ENCODE peak calls at places on chromosome 9, in eight cellular contexts. Z, I, X, S, T, P, J and L are unnamed samples.
A peak's percentile ranks its signal among the peaks of the same experiment; 100 is the strongest.

GRCh38 chr9:77063645-77064285 is 44.3 kb downstream of the FOXB2 start:
- DNase-seq in Z (no peak), I (no peak), X (no peak), S (peak; percentile 47), T (no peak), P (no peak), J (no peak), L (no peak)

GRCh38 chr9:78408388-78408787 is 111.5 kb downstream of the PSAT1 start:
- DNase-seq in Z (no peak), I (no peak), X (no peak), S (no peak), T (no peak), P (no peak), J (no peak), L (no peak)

GRCh38 chr9:15354713-15355112 is 47.7 kb upstream of the TTC39B start:
- DNase-seq in Z (no peak), I (no peak), X (no peak), S (no peak), T (peak; percentile 4), P (no peak), J (no peak), L (no peak)

GRCh38 chr9:89477811-89478583 is 19.9 kb downstream of the SEMA4D start:
- DNase-seq in Z (no peak), I (no peak), X (no peak), S (peak; percentile 46), T (no peak), P (peak; percentile 36), J (no peak), L (no peak)

GRCh38 chr9:130662927-130663257 is 1.5 kb upstream of the PRDM12 start:
- DNase-seq in Z (no peak), I (no peak), X (no peak), S (no peak), T (no peak), P (no peak), J (no peak), L (no peak)

GRCh38 chr9:129726322-129727160 is 26.3 kb downstream of the PTGES start:
- DNase-seq in Z (peak; percentile 70), I (peak; percentile 84), X (peak; percentile 55), S (peak; percentile 78), T (peak; percentile 57), P (peak; percentile 36), J (peak; percentile 63), L (no peak)

GRCh38 chr9:99030082-99030481 is 74.8 kb upstream of the TGFBR1 start:
- DNase-seq in Z (no peak), I (no peak), X (peak; percentile 96), S (peak; percentile 99), T (no peak), P (no peak), J (no peak), L (no peak)

GRCh38 chr9:132231019-132231701 is 69.3 kb downstream of the NTNG2 start:
- DNase-seq in Z (no peak), I (no peak), X (no peak), S (no peak), T (no peak), P (no peak), J (no peak), L (peak; percentile 41)

GRCh38 chr9:2494571-2494970 is 127.0 kb upstream of the VLDLR start:
- DNase-seq in Z (no peak), I (no peak), X (peak; percentile 78), S (peak; percentile 88), T (no peak), P (no peak), J (no peak), L (no peak)

GRCh38 chr9:83630938-83631457 is 8.1 kb downstream of the IDNK start:
- DNase-seq in Z (no peak), I (no peak), X (no peak), S (peak; percentile 42), T (no peak), P (no peak), J (no peak), L (no peak)

GRCh38 chr9:36924071-36924470 is 110.0 kb downstream of the PAX5 start:
- DNase-seq in Z (no peak), I (no peak), X (peak; percentile 15), S (peak; percentile 81), T (no peak), P (no peak), J (no peak), L (no peak)

GRCh38 chr9:73701415-73702057 is 549.9 kb downstream of the ANXA1 start:
- DNase-seq in Z (no peak), I (no peak), X (no peak), S (no peak), T (no peak), P (no peak), J (no peak), L (no peak)

GRCh38 chr9:89178162-89179120 is at the start of gene SHC3:
- DNase-seq in Z (no peak), I (no peak), X (no peak), S (peak; percentile 75), T (no peak), P (no peak), J (no peak), L (no peak)

GRCh38 chr9:16180546-16180945 is 627.7 kb downstream of the CCDC171 start:
- DNase-seq in Z (no peak), I (no peak), X (no peak), S (peak; percentile 51), T (no peak), P (no peak), J (no peak), L (no peak)

GRCh38 chr9:78676623-78677022 is 379.7 kb downstream of the PSAT1 start:
- DNase-seq in Z (no peak), I (no peak), X (no peak), S (peak; percentile 76), T (no peak), P (no peak), J (no peak), L (no peak)

DNA sequence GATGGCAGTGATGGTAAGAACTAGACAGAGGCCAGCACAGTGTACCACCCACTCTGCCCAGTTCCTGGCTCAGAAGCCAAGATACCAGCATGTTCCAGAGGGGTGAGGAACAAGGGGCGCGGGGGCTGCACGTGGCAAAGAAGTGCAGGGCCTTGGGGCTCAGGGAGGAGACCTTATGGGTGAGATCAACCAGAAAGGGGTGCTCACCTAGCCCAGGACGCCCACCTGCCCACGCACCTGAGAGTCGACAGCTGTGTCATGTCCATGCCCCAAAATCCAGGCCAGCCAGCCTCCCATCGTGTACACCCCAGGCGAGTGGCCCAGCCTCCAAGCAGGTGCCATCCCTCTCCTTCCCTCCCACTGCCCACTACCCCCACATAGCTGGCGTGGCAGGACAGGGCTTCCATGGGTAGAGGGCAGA is 34.9 kb downstream of the BICD2 start:
- DNase-seq in Z (no peak), I (no peak), X (no peak), S (no peak), T (no peak), P (no peak), J (no peak), L (no peak)
- TF ChIP-seq CTCF in Z (no peak), I (no peak), X (no peak), S (no peak), T (peak; percentile 53), P (no peak), J (no peak), L (no peak)

GRCh38 chr9:126145887-126146253 is 180.8 kb upstream of the MVB12B start:
- DNase-seq in Z (no peak), I (no peak), X (no peak), S (no peak), T (no peak), P (no peak), J (no peak), L (no peak)
- H3K4me3 ChIP-seq in Z (no peak overlapping the region), I (no peak overlapping the region), X (no peak overlapping the region), S (no peak overlapping the region), T (no peak overlapping the region), P (no peak overlapping the region), J (no peak overlapping the region), L (no peak overlapping the region)

GRCh38 chr9:88044200-88044599 is 69.9 kb upstream of the CDK20 start:
- DNase-seq in Z (no peak), I (no peak), X (no peak), S (no peak), T (no peak), P (no peak), J (no peak), L (no peak)

GRCh38 chr9:88043647-88044046 is 69.3 kb upstream of the CDK20 start:
- DNase-seq in Z (no peak), I (no peak), X (no peak), S (no peak), T (no peak), P (no peak), J (no peak), L (no peak)

GRCh38 chr9:88037285-88037845 is 63.0 kb upstream of the CDK20 start:
- DNase-seq in Z (no peak), I (no peak), X (no peak), S (no peak), T (no peak), P (no peak), J (no peak), L (no peak)

GRCh38 chr9:88045686-88046085 is 71.4 kb upstream of the CDK20 start:
- DNase-seq in Z (no peak), I (no peak), X (no peak), S (no peak), T (no peak), P (no peak), J (no peak), L (no peak)

DNA sequence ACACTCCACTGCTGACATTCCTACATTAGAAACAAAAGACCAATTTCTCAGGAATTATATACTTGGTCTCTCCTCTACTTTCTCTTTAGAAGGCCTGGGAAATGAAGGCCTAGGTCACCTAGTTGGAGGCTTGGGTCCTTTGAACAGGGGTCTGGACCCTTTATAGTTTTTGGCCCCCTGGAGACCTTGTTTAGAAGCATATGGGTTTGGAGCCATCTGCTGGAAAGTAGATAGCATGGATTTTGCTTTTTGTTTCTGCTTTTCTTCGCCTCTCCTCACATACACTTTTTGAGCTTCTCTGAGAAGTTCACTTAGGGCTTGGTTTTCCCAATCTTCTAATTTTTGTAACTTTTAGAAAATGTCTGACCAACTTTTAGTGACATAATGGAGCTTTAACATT is 67.1 kb upstream of the CDK20 start:
- DNase-seq in Z (no peak), I (no peak), X (no peak), S (peak; percentile 22), T (no peak), P (no peak), J (no peak), L (no peak)
- TF ChIP-seq CTCF in Z (no peak), I (no peak), X (peak; percentile 64), S (peak; percentile 54), T (peak; percentile 19), P (no peak), J (peak; percentile 27), L (peak; percentile 37)

DNA sequence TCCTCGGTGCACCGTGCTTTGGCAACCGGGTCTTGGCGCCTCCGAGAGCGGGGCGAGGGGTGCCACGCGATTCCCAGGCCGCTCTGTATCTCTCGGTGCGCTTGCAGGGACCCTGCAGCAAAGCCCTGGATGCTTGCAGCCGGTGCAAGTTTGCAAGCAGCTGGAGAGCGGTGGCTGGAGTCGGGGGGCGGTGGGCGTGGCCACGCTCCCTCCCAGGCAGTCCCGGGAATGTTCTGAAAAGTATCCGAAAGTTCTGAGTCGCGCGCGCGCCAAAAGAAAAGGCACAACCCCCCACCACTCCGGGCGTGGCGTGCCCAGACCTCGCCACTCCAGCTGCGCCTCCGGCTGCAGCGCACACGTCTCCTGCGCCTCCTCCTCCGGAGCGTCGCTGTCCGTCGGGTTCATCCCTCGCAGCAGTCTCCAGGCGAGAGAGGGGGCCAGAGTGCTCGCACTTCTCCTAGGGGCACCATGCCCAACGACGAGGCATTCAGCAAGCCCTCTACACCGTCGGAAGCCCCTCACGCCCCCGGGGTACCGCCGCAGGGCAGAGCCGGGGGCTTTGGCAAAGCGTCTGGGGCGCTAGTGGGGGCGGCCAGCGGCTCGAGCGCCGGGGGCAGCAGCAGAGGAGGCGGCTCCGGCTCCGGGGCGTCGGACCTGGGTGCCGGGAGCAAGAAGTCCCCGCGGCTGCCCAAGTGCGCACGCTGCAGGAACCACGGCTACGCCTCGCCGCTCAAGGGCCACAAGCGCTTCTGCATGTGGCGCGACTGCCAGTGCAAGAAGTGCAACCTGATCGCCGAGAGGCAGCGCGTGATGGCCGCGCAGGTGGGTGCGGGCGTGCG is at the start of gene DMRT1:
- DNase-seq in Z (no peak), I (no peak), X (no peak), S (no peak), T (no peak), P (no peak), J (no peak), L (no peak)
- H3K4me3 ChIP-seq in Z (no peak within 1 kb of the TSS), I (no peak within 1 kb of the TSS), X (no peak within 1 kb of the TSS), S (no peak within 1 kb of the TSS), T (no peak within 1 kb of the TSS), P (no peak within 1 kb of the TSS), J (no peak within 1 kb of the TSS), L (no peak within 1 kb of the TSS)